ENCODE peak calls at places on chromosome 2, in four cellular contexts. A is ovary, W is transverse colon, N is upper lobe of left lung. D is an unnamed sample. For H3K36me3, the result is how much of the 10 kb centered on the place peaks cover.

GRCh38 chr2:156327835-156328401 is 4.6 kb downstream of the NR4A2 start:
- DNase-seq in W (no peak), A (no peak), N (no peak), D (no peak)

GRCh38 chr2:233997726-233998125 is 52.8 kb upstream of the SPP2 start:
- DNase-seq in W (no peak), A (no peak), N (no peak), D (no peak)

GRCh38 chr2:31386648-31387047 is 27.9 kb downstream of the XDH start:
- DNase-seq in A (no peak), W (no peak), N (no peak), D (no peak)

GRCh38 chr2:167264380-167264779 is 376.1 kb downstream of the XIRP2 start:
- DNase-seq in A (no peak), N (no peak), W (peak), D (no peak)

GRCh38 chr2:160140471-160140870 is 59.6 kb downstream of the ITGB6 start:
- DNase-seq in W (no peak), N (no peak), A (no peak), D (no peak)

GRCh38 chr2:235394278-235394828 is 99.5 kb upstream of the AGAP1 start:
- DNase-seq in A (no peak), W (no peak), N (no peak), D (no peak)

GRCh38 chr2:163951312-163951711 is 215.5 kb upstream of the FIGN start:
- DNase-seq in A (no peak), N (no peak), W (no peak), D (no peak)

GRCh38 chr2:224999784-225000183 is 42.5 kb downstream of the DOCK10 start:
- DNase-seq in W (no peak), A (no peak), N (no peak), D (no peak)

GRCh38 chr2:241088791-241089732 is 13.0 kb downstream of the MTERF4 start:
- DNase-seq in W (no peak), A (no peak), N (no peak), D (no peak)

GRCh38 chr2:219073413-219074129 is 12.8 kb upstream of the IHH start:
- DNase-seq in W (peak), N (peak), A (no peak), D (no peak)

GRCh38 chr2:63301481-63301880 is 250.9 kb downstream of the OTX1 start:
- DNase-seq in W (no peak), A (no peak), N (no peak), D (no peak)

GRCh38 chr2:100752628-100753333 is 67.2 kb upstream of the NPAS2 start:
- DNase-seq in A (no peak), N (no peak), W (no peak), D (no peak)

GRCh38 chr2:33763671-33764310 is 164.7 kb upstream of the FAM98A start:
- DNase-seq in N (peak), W (no peak), A (no peak), D (no peak)

GRCh38 chr2:219536967-219537366 is 6.6 kb downstream of the CHPF start:
- DNase-seq in A (no peak), W (no peak), N (no peak), D (no peak)

GRCh38 chr2:236239276-236240065 is 24.7 kb downstream of the ASB18 start:
- DNase-seq in W (no peak), A (no peak), N (no peak), D (no peak)

GRCh38 chr2:202267495-202267894 is 1.9 kb downstream of the NOP58 start:
- DNase-seq in W (no peak), A (no peak), N (no peak), D (no peak)

GRCh38 chr2:216210711-216211131 is 101.6 kb downstream of the XRCC5 start:
- DNase-seq in W (no peak), N (no peak), A (no peak), D (no peak)

GRCh38 chr2:186575302-186575701 is 14.6 kb upstream of the ITGAV start:
- DNase-seq in A (no peak), W (no peak), N (peak), D (no peak)

GRCh38 chr2:74554821-74555531 is 456 bp downstream of the DOK1 start:
- DNase-seq in W (peak), A (peak), N (peak), D (no peak)

GRCh38 chr2:86065512-86065911 is 40.2 kb downstream of the POLR1A start:
- DNase-seq in N (no peak), W (no peak), A (no peak), D (no peak)

GRCh38 chr2:65033178-65033577 is 23.0 kb upstream of the CEP68 start:
- DNase-seq in N (no peak), W (no peak), A (no peak), D (no peak)

GRCh38 chr2:4670331-4670730 is 967.0 kb downstream of the DCDC2C start:
- DNase-seq in N (no peak), W (no peak), A (no peak), D (no peak)

GRCh38 chr2:64108842-64109241 is 35.4 kb downstream of the PELI1 start:
- DNase-seq in W (peak), A (no peak), N (no peak), D (no peak)

GRCh38 chr2:9666306-9666705 is 35.5 kb upstream of the YWHAQ start:
- DNase-seq in N (no peak), W (no peak), A (no peak), D (no peak)

GRCh38 chr2:30775833-30776232 is 31.4 kb downstream of the CAPN13 start:
- DNase-seq in A (no peak), W (no peak), N (peak), D (no peak)

DNA sequence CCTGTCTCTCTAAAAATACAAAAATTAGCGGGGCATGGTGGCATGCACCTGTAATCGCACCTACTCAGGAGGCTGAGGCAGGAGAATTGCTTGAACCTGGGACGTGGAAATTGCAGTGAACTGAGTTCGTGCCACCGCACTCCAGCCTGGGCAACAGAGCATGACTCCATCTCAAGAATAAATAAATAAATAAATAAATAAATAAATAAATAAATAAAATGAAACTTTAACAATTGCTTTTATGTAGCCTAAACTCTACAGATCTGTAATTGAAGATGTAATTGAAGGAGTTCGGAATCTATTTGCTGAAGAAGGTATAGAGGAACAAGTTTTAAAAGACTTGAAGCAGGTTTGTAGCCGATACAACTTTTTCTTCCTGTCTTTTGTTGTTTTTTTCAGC is 2.9 kb downstream of the GTF2A1L start:
- DNase-seq in N (no peak), W (no peak), A (no peak), D (no peak)
- H3K36me3 ChIP-seq in N (under half), W (under half), A (under half), D (under half)

DNA sequence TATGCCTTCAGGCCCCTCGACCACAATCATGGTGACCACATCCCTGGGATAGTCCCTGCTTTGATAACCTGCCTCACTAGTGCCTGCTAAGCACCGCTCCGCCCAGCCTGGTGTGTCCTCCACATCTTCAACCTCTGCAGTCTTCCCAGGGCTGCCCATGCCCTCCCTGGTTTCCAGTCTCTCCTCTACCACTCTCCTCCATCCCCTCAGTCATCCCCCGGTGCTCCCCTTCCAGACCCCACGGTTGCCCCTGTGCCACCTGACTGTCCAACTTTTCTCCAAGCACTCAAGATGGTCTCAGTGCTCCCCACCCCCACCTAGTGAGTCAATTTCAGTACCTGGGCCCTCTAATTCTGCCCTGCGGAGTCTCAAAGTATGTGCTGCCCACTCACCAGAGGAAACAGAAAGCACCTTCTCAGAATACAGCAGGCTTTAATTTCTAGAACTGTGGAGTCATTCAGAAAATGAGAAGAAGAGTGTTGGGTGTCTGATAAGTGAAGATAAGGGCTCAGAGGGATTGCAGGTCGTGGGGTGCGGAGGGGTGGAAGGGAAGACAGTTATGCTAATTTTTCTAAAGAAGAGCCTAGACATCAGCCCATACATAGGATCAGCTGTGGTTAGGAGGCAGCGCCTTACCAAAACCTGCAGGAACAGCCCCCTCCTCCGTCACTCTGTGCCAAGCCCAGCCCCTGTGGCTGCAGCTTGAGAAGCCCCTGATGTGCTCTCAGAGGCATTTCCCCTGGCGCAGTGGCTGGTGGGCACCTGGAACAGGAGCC is 53.6 kb upstream of the CAB39 start:
- DNase-seq in A (no peak), W (no peak), N (no peak), D (no peak)
- TF ChIP-seq EP300 in A (no peak), W (no peak), N (no peak), D (no peak)

GRCh38 chr2:60512641-60513040 is 40.8 kb downstream of the BCL11A start:
- DNase-seq in N (no peak), A (no peak), W (no peak), D (no peak)
- H3K36me3 ChIP-seq in N (under half), A (under half), W (under half), D (under half)

DNA sequence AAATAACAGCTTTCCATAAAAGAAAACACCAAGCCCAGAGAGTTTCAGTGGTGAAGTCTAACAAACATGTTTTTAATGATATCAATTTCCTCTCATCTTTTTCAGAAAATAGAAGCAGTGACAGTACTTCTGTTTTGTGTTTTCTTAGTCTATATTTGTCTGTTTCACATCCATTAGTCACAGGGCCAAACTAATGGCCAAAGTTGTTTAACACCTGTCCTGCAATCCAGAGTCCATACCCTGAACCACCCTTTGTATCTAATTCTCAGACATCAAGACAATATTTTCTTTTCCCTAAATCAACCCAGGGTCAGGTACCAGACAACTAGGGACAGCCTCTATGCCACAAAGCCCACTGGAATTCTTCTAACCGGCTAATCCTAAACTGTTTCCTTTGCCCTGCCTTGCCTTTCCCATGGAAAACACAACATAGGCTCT is 25.9 kb downstream of the TMSB10 start:
- DNase-seq in N (no peak), A (no peak), W (no peak), D (no peak)
- TF ChIP-seq EP300 in N (no peak), A (no peak), W (no peak), D (no peak)

GRCh38 chr2:161178756-161179155 is 18.5 kb downstream of the TANK start:
- DNase-seq in A (no peak), N (no peak), W (no peak), D (no peak)

GRCh38 chr2:161173541-161174194 is 13.4 kb downstream of the TANK start:
- DNase-seq in W (no peak), N (no peak), A (no peak), D (no peak)

GRCh38 chr2:161172901-161173540 is 12.8 kb downstream of the TANK start:
- DNase-seq in N (no peak), W (no peak), A (no peak), D (no peak)

DNA sequence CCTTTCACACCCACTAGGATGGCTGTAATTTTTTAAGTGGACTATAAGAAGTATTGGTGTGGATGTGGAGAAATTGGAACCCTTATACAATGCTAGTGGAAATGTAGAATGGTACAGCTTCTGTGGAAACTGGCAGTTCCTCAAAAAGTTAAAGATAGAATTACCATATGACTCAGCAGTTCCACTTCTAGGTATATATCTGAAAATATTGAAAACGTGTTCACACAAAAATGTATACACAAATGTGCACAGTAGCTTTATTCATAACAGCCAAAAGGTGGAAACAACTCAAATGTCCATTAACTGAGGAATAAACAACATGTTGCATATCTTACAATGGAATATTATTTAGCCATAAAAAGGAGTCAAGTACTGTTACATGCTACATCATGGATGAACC is 17.7 kb downstream of the TANK start:
- DNase-seq in W (no peak), N (no peak), A (no peak), D (no peak)
- H3K36me3 ChIP-seq in W (under half), N (under half), A (under half), D (under half)